ENCODE peak calls at places on chromosomes 2 and 18, in seven cellular contexts. One of them, this sample, is unnamed. For H3K4me1, the result is how much of the 10 kb centered on the place peaks cover.

GRCh38 chr2:218075975-218076811 is 7.1 kb downstream of the RUFY4 start:
- DNase-seq in IMR-90: no peak
- DNase-seq in A549: no peak
- DNase-seq in neuronal stem cell: no peak
- DNase-seq in mesendoderm: peak
- DNase-seq in HCT116: no peak
- DNase-seq in PC-3: no peak
- DNase-seq in this sample: no peak

GRCh38 chr2:105911425-105911824 is 166.7 kb downstream of the NCK2 start:
- DNase-seq in IMR-90: no peak
- DNase-seq in A549: no peak
- DNase-seq in neuronal stem cell: no peak
- DNase-seq in mesendoderm: no peak
- DNase-seq in HCT116: no peak
- DNase-seq in PC-3: no peak
- DNase-seq in this sample: no peak

GRCh38 chr2:75604479-75604878 is 42.1 kb upstream of the MRPL19 start:
- DNase-seq in IMR-90: peak
- DNase-seq in A549: no peak
- DNase-seq in neuronal stem cell: no peak
- DNase-seq in mesendoderm: no peak
- DNase-seq in HCT116: no peak
- DNase-seq in PC-3: peak
- DNase-seq in this sample: no peak

GRCh38 chr18:65988371-65988770 is 237.6 kb downstream of the CDH7 start:
- DNase-seq in IMR-90: no peak
- DNase-seq in A549: no peak
- DNase-seq in neuronal stem cell: no peak
- DNase-seq in mesendoderm: no peak
- DNase-seq in HCT116: no peak
- DNase-seq in PC-3: no peak
- DNase-seq in this sample: no peak

GRCh38 chr2:30675758-30676157 is 131.5 kb downstream of the CAPN13 start:
- DNase-seq in IMR-90: no peak
- DNase-seq in A549: no peak
- DNase-seq in neuronal stem cell: no peak
- DNase-seq in mesendoderm: no peak
- DNase-seq in HCT116: no peak
- DNase-seq in PC-3: no peak
- DNase-seq in this sample: no peak

GRCh38 chr2:237702439-237703397 is 75.3 kb downstream of the LRRFIP1 start:
- DNase-seq in IMR-90: peak
- DNase-seq in A549: no peak
- DNase-seq in neuronal stem cell: no peak
- DNase-seq in mesendoderm: peak
- DNase-seq in HCT116: no peak
- DNase-seq in PC-3: no peak
- DNase-seq in this sample: peak

GRCh38 chr2:236882074-236882473 is 203.6 kb upstream of the COPS8 start:
- DNase-seq in IMR-90: no peak
- DNase-seq in A549: no peak
- DNase-seq in neuronal stem cell: no peak
- DNase-seq in mesendoderm: no peak
- DNase-seq in HCT116: no peak
- DNase-seq in PC-3: no peak
- DNase-seq in this sample: no peak

GRCh38 chr2:236131073-236131692 is 37.0 kb downstream of the GBX2 start:
- DNase-seq in IMR-90: no peak
- DNase-seq in A549: no peak
- DNase-seq in neuronal stem cell: no peak
- DNase-seq in mesendoderm: no peak
- DNase-seq in HCT116: no peak
- DNase-seq in PC-3: no peak
- DNase-seq in this sample: no peak

GRCh38 chr18:80023173-80023572 is 11.1 kb upstream of the RBFA start:
- DNase-seq in IMR-90: no peak
- DNase-seq in A549: no peak
- DNase-seq in neuronal stem cell: no peak
- DNase-seq in mesendoderm: peak
- DNase-seq in HCT116: peak
- DNase-seq in PC-3: no peak
- DNase-seq in this sample: peak

GRCh38 chr2:207226671-207227061 is 60.9 kb upstream of the KLF7 start:
- DNase-seq in IMR-90: no peak
- DNase-seq in A549: no peak
- DNase-seq in neuronal stem cell: no peak
- DNase-seq in mesendoderm: peak
- DNase-seq in HCT116: no peak
- DNase-seq in PC-3: no peak
- DNase-seq in this sample: no peak

GRCh38 chr2:69911985-69912563 is 2.8 kb upstream of the MXD1 start:
- DNase-seq in IMR-90: peak
- DNase-seq in A549: no peak
- DNase-seq in neuronal stem cell: peak
- DNase-seq in mesendoderm: peak
- DNase-seq in HCT116: peak
- DNase-seq in PC-3: peak
- DNase-seq in this sample: peak

GRCh38 chr18:72086421-72086820 is 457.7 kb downstream of the CBLN2 start:
- DNase-seq in IMR-90: no peak
- DNase-seq in A549: no peak
- DNase-seq in neuronal stem cell: no peak
- DNase-seq in mesendoderm: peak
- DNase-seq in HCT116: no peak
- DNase-seq in PC-3: peak
- DNase-seq in this sample: peak

GRCh38 chr2:72457801-72458516 is 310.3 kb upstream of the CYP26B1 start:
- DNase-seq in IMR-90: peak
- DNase-seq in A549: no peak
- DNase-seq in neuronal stem cell: no peak
- DNase-seq in mesendoderm: no peak
- DNase-seq in HCT116: no peak
- DNase-seq in PC-3: peak
- DNase-seq in this sample: no peak

GRCh38 chr2:37472959-37473358 is 128.5 kb downstream of the QPCT start:
- DNase-seq in IMR-90: peak
- DNase-seq in A549: no peak
- DNase-seq in neuronal stem cell: no peak
- DNase-seq in mesendoderm: peak
- DNase-seq in HCT116: no peak
- DNase-seq in PC-3: peak
- DNase-seq in this sample: no peak

GRCh38 chr2:235550946-235551345 is 57.1 kb downstream of the AGAP1 start:
- DNase-seq in IMR-90: no peak
- DNase-seq in A549: no peak
- DNase-seq in neuronal stem cell: no peak
- DNase-seq in mesendoderm: no peak
- DNase-seq in HCT116: no peak
- DNase-seq in PC-3: no peak
- DNase-seq in this sample: no peak

GRCh38 chr2:28135324-28135723 is 244.8 kb downstream of the BABAM2 start:
- DNase-seq in IMR-90: no peak
- DNase-seq in A549: no peak
- DNase-seq in neuronal stem cell: no peak
- DNase-seq in mesendoderm: no peak
- DNase-seq in HCT116: no peak
- DNase-seq in PC-3: no peak
- DNase-seq in this sample: no peak

GRCh38 chr18:49476664-49477411 is 10.2 kb downstream of the C18orf32 start:
- DNase-seq in IMR-90: peak
- DNase-seq in A549: peak
- DNase-seq in neuronal stem cell: no peak
- DNase-seq in mesendoderm: peak
- DNase-seq in HCT116: no peak
- DNase-seq in PC-3: peak
- DNase-seq in this sample: no peak

GRCh38 chr18:24027156-24027555 is 12.6 kb downstream of the TTC39C start:
- DNase-seq in IMR-90: peak
- DNase-seq in A549: no peak
- DNase-seq in neuronal stem cell: no peak
- DNase-seq in mesendoderm: no peak
- DNase-seq in HCT116: no peak
- DNase-seq in PC-3: peak
- DNase-seq in this sample: no peak

GRCh38 chr2:145002624-145003023 is 482.7 kb upstream of the ZEB2 start:
- DNase-seq in IMR-90: no peak
- DNase-seq in A549: no peak
- DNase-seq in neuronal stem cell: no peak
- DNase-seq in mesendoderm: no peak
- DNase-seq in HCT116: no peak
- DNase-seq in PC-3: no peak
- DNase-seq in this sample: no peak

GRCh38 chr2:155377178-155377780 is 678.8 kb downstream of the KCNJ3 start:
- DNase-seq in IMR-90: peak
- DNase-seq in A549: no peak
- DNase-seq in neuronal stem cell: peak
- DNase-seq in mesendoderm: peak
- DNase-seq in HCT116: peak
- DNase-seq in PC-3: peak
- DNase-seq in this sample: peak

GRCh38 chr2:45319683-45320082 is 291.4 kb downstream of the SRBD1 start:
- DNase-seq in IMR-90: no peak
- DNase-seq in A549: no peak
- DNase-seq in neuronal stem cell: no peak
- DNase-seq in mesendoderm: peak
- DNase-seq in HCT116: no peak
- DNase-seq in PC-3: no peak
- DNase-seq in this sample: no peak

GRCh38 chr2:12742891-12743290 is 26.2 kb downstream of the TRIB2 start:
- DNase-seq in IMR-90: peak
- DNase-seq in A549: no peak
- DNase-seq in neuronal stem cell: no peak
- DNase-seq in mesendoderm: no peak
- DNase-seq in HCT116: no peak
- DNase-seq in PC-3: no peak
- DNase-seq in this sample: no peak

GRCh38 chr18:48575658-48576453 is 37.0 kb downstream of the CTIF start:
- DNase-seq in IMR-90: no peak
- DNase-seq in A549: no peak
- DNase-seq in neuronal stem cell: no peak
- DNase-seq in mesendoderm: no peak
- DNase-seq in HCT116: no peak
- DNase-seq in PC-3: no peak
- DNase-seq in this sample: no peak

GRCh38 chr18:77141401-77142118 is 9.0 kb upstream of the MBP start:
- DNase-seq in IMR-90: no peak
- DNase-seq in A549: no peak
- DNase-seq in neuronal stem cell: no peak
- DNase-seq in mesendoderm: no peak
- DNase-seq in HCT116: no peak
- DNase-seq in PC-3: no peak
- DNase-seq in this sample: no peak

DNA sequence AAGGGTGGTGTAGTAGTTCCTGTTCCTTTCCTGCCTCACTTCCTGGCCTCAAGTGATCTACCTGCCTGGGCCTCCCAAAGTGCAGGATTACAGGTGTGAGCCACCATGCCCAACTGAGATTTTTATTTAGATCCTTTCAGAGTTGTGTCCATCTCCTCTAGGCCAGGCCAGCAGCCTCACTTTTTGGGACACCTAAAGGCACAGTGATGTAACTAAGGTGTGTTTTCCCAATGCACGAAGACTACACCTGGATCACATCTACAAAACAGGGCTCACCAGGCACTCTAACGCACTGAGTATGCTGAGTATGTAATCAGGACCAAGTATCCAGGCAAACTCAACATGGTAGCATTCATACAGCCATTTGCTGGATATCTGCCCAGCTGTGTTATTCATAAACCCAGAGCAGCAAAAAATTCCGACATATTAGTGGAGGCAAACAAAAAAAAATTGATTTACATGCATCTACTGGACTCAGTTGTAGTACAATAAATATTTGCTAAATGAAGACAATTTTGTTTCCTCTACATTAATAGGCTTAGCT is 33.8 kb downstream of the LPIN2 start:
- DNase-seq in IMR-90: peak
- DNase-seq in A549: no peak
- DNase-seq in neuronal stem cell: no peak
- DNase-seq in mesendoderm: no peak
- DNase-seq in HCT116: no peak
- DNase-seq in PC-3: no peak
- DNase-seq in this sample: no peak
- H3K4me1 ChIP-seq in IMR-90: under half
- H3K4me1 ChIP-seq in A549: half or more
- H3K4me1 ChIP-seq in neuronal stem cell: under half
- H3K4me1 ChIP-seq in mesendoderm: under half
- H3K4me1 ChIP-seq in HCT116: under half
- H3K4me1 ChIP-seq in PC-3: under half
- H3K4me1 ChIP-seq in this sample: under half

DNA sequence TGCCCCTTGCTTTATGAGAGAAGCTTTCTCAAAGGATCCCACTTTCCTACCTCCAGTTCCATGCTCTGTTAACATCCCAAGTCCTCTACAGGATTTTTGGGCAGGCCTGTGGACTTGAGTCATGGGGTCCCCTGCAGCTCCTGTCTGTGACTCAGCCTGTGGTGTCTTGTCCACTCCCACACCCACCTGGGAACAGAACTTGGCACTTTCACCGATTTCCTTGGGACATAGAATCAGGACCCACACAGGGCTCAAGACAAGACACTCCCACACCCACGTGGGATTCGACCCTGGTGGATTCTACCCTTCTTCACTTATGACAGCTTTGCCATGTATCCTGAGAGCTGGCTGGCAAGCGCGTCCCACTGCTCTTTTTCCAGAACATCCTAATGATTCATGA is 30.7 kb upstream of the HDAC4 start:
- DNase-seq in IMR-90: no peak
- DNase-seq in A549: no peak
- DNase-seq in neuronal stem cell: no peak
- DNase-seq in mesendoderm: no peak
- DNase-seq in HCT116: no peak
- DNase-seq in PC-3: no peak
- DNase-seq in this sample: no peak
- H3K4me2 ChIP-seq in IMR-90: no peak
- H3K4me2 ChIP-seq in A549: no peak
- H3K4me2 ChIP-seq in neuronal stem cell: no peak
- H3K4me2 ChIP-seq in mesendoderm: no peak
- H3K4me2 ChIP-seq in HCT116: peak
- H3K4me2 ChIP-seq in PC-3: no peak
- H3K4me2 ChIP-seq in this sample: no peak

GRCh38 chr2:77309725-77310124 is 212.5 kb downstream of the LRRTM4 start:
- DNase-seq in IMR-90: no peak
- DNase-seq in A549: no peak
- DNase-seq in neuronal stem cell: no peak
- DNase-seq in mesendoderm: no peak
- DNase-seq in HCT116: no peak
- DNase-seq in PC-3: no peak
- DNase-seq in this sample: no peak
- H3K27ac ChIP-seq in IMR-90: no peak
- H3K27ac ChIP-seq in A549: no peak
- H3K27ac ChIP-seq in neuronal stem cell: no peak
- H3K27ac ChIP-seq in mesendoderm: no peak
- H3K27ac ChIP-seq in HCT116: no peak
- H3K27ac ChIP-seq in PC-3: no peak
- H3K27ac ChIP-seq in this sample: no peak

DNA sequence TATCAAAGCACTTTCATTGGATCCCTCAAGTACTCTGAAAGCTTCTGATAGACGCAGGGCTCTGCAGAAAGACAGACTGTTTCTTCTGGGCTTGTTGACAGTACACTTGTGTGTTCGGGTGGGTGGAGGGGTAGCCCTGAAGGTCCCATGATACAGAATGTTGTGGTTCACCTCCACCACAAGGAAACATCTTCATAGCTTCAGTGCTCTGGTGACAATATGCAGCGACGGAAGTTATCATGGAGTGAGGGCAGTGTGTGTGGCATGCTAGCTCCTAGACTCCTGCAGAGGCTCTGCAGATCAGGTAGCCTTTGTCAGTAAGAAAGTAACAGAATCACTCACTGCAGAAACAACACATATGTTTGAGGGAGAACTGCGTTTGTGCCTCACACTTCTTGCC is 90.7 kb downstream of the MEIS1 start:
- DNase-seq in IMR-90: no peak
- DNase-seq in A549: no peak
- DNase-seq in neuronal stem cell: no peak
- DNase-seq in mesendoderm: no peak
- DNase-seq in HCT116: no peak
- DNase-seq in PC-3: no peak
- DNase-seq in this sample: no peak
- H3K4me1 ChIP-seq in IMR-90: under half
- H3K4me1 ChIP-seq in A549: under half
- H3K4me1 ChIP-seq in neuronal stem cell: under half
- H3K4me1 ChIP-seq in mesendoderm: under half
- H3K4me1 ChIP-seq in HCT116: under half
- H3K4me1 ChIP-seq in PC-3: under half
- H3K4me1 ChIP-seq in this sample: under half

This sample was measured in neural progenitor cell.